ENCODE peak calls at places on chromosomes 13 and 19, in five cellular contexts. E is K562, I is IMR-90, J is GM12878, F is SK-N-SH. T is an unnamed sample.

GRCh38 chr19:42115219-42115618 is 17.0 kb downstream of the POU2F2 start:
- DNase-seq in I (peak; percentile 68), J (no peak), F (no peak), E (no peak), T (no peak)

GRCh38 chr19:1084024-1084868 is 10.9 kb downstream of the POLR2E start:
- DNase-seq in I (no peak), E (no peak), F (no peak), J (no peak), T (no peak)

GRCh38 chr19:13006431-13007281 is 11.4 kb downstream of the NFIX start:
- DNase-seq in J (no peak), E (no peak), I (no peak), F (peak; percentile 27), T (no peak)

GRCh38 chr19:16527971-16528521 is 14.2 kb downstream of the CHERP start:
- DNase-seq in E (peak; percentile 20), J (no peak), F (peak; percentile 61), I (no peak), T (peak; percentile 31)

GRCh38 chr13:62125451-62125850 is 709.8 kb upstream of the PCDH20 start:
- DNase-seq in J (no peak), I (no peak), F (no peak), E (no peak), T (no peak)

GRCh38 chr13:50015750-50016149 is 506 bp downstream of the KCNRG start:
- DNase-seq in E (no peak), F (no peak), J (no peak), I (no peak), T (no peak)

GRCh38 chr13:75416327-75417005 is 65.5 kb downstream of the TBC1D4 start:
- DNase-seq in F (no peak), J (peak; percentile 36), E (no peak), I (no peak), T (no peak)

GRCh38 chr13:29905845-29906244 is 55.4 kb upstream of the UBL3 start:
- DNase-seq in F (no peak), E (no peak), J (no peak), I (peak; percentile 56), T (no peak)

GRCh38 chr19:55251296-55252081 is 7.3 kb downstream of the PPP6R1 start:
- DNase-seq in E (peak; percentile 16), J (no peak), F (peak; percentile 9), I (peak; percentile 16), T (no peak)

GRCh38 chr19:16001481-16002312 is 52.9 kb downstream of the OR10H4 start:
- DNase-seq in J (peak; percentile 55), I (peak; percentile 77), E (no peak), F (no peak), T (no peak)

GRCh38 chr19:4310247-4311121 is 6.1 kb downstream of the FSD1 start:
- DNase-seq in E (peak; percentile 95), I (no peak), J (no peak), F (peak; percentile 88), T (no peak)

GRCh38 chr13:101590479-101590878 is 138.0 kb downstream of the ITGBL1 start:
- DNase-seq in F (no peak), E (no peak), I (no peak), J (no peak), T (no peak)

GRCh38 chr19:38114651-38115050 is 109.4 kb downstream of the DPF1 start:
- DNase-seq in F (no peak), J (no peak), I (no peak), E (no peak), T (no peak)

GRCh38 chr19:56720281-56720680 is 48.7 kb upstream of the ZNF835 start:
- DNase-seq in I (no peak), F (peak; percentile 33), E (no peak), J (no peak), T (no peak)

GRCh38 chr13:50650936-50651638 is 192.4 kb downstream of the DLEU7 start:
- DNase-seq in J (no peak), I (peak; percentile 46), E (no peak), F (no peak), T (no peak)

GRCh38 chr13:34808649-34809048 is 133.4 kb upstream of the NBEA start:
- DNase-seq in E (no peak), I (no peak), J (no peak), F (no peak), T (no peak)

GRCh38 chr13:29362849-29363604 is 232.5 kb downstream of the SLC7A1 start:
- DNase-seq in J (peak; percentile 13), F (peak; percentile 79), E (peak; percentile 47), I (peak; percentile 44), T (peak; percentile 45)

GRCh38 chr13:100302391-100302790 is 213.5 kb downstream of the PCCA start:
- DNase-seq in E (no peak), F (no peak), I (no peak), J (no peak), T (no peak)

GRCh38 chr19:8526345-8527062 is 12.5 kb upstream of the ZNF414 start:
- DNase-seq in F (peak; percentile 95), E (peak; percentile 84), J (no peak), I (peak; percentile 88), T (peak; percentile 86)

GRCh38 chr19:40805258-40805868 is 6.4 kb downstream of the EGLN2 start:
- DNase-seq in J (no peak), E (no peak), I (no peak), F (no peak), T (no peak)

GRCh38 chr19:34757441-34757840 is 15.6 kb downstream of the ZNF599 start:
- DNase-seq in E (no peak), I (no peak), J (no peak), F (no peak), T (no peak)
- TF ChIP-seq RCOR1 in E (no peak), I (no peak), J (no peak), F (no peak), T (no peak)

GRCh38 chr13:26412263-26412662 is 145.2 kb upstream of the WASF3 start:
- DNase-seq in E (no peak), I (no peak), F (no peak), J (no peak), T (no peak)
- TF ChIP-seq RCOR1 in E (no peak), I (no peak), F (no peak), J (no peak), T (no peak)

GRCh38 chr13:110314516-110315245 is 7.6 kb downstream of the COL4A2 start:
- DNase-seq in J (no peak), I (no peak), F (no peak), E (no peak), T (no peak)

GRCh38 chr13:110310541-110311491 is 3.7 kb downstream of the COL4A2 start:
- DNase-seq in E (no peak), I (no peak), J (no peak), F (no peak), T (no peak)

GRCh38 chr13:110309661-110310524 is 2.8 kb downstream of the COL4A2 start:
- DNase-seq in F (no peak), E (no peak), I (no peak), J (no peak), T (no peak)

GRCh38 chr13:110311721-110312668 is 4.9 kb downstream of the COL4A2 start:
- DNase-seq in F (no peak), E (no peak), I (no peak), J (no peak), T (no peak)

GRCh38 chr13:110312669-110313031 is 5.6 kb downstream of the COL4A2 start:
- DNase-seq in I (peak; percentile 93), F (no peak), J (no peak), E (no peak), T (no peak)
- TF ChIP-seq RCOR1 in I (peak; percentile 64), F (no peak), J (no peak), E (no peak), T (no peak)

DNA sequence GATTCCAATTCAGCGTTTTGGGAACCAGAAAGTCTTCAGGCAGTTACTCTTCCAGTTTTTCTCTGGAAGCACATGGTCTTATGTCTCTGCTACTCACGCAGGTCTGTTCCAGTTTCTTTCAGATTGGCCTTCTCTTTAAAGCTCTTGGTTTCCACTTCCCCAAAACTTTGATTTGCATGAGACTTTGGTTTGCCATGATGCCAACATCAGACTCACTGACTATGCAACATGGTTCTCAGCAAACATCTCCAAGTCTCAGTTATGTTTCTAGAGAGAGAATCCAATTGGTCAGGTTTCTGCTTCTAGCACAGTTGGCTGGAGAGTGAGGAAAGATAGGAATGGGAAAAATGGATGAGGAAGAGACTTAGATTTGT is 3.1 kb downstream of the AKAP11 start:
- DNase-seq in J (peak; percentile 87), E (no peak), F (no peak), I (no peak), T (no peak)
- TF ChIP-seq RCOR1 in J (peak; percentile 46), E (no peak), F (no peak), I (no peak), T (no peak)

GRCh38 chr13:114244637-114245036 is 9.9 kb downstream of the CDC16 start:
- DNase-seq in J (no peak), F (no peak), I (no peak), E (no peak), T (no peak)

GRCh38 chr13:114249062-114249461 is 14.4 kb downstream of the CDC16 start:
- DNase-seq in I (no peak), F (no peak), J (no peak), E (no peak), T (no peak)

GRCh38 chr13:114248011-114248410 is 13.3 kb downstream of the CDC16 start:
- DNase-seq in J (no peak), E (no peak), I (peak; percentile 54), F (no peak), T (no peak)
- TF ChIP-seq RCOR1 in J (no peak), E (no peak), I (no peak), F (no peak), T (no peak)

DNA sequence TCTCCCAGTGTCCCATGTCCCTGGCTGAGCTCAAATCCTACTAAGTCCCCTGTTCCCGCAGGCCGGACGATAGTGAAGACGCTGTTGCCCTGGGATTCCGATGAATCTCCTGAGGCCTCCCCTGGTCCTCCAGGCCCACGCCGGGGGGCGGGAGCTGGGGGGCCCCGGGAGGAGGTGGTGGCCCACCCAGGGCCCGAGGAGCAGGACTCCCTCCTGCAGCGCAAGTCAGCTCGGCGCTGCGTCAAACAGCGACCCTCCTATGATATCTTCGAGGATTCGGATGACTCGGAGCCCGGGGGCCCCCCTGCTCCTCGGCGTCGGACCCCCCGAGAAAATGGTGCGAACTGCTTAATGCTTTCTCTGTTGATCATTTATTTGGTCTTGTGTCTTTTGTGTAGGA is 5.9 kb downstream of the KMT2B start:
- DNase-seq in F (no peak), I (no peak), E (no peak), J (no peak), T (no peak)
- TF ChIP-seq RCOR1 in F (no peak), I (no peak), E (no peak), J (no peak), T (no peak)

GRCh38 chr13:77345150-77345780 is 18.4 kb upstream of the MYCBP2 start:
- DNase-seq in I (no peak), E (no peak), J (no peak), F (no peak), T (no peak)
- TF ChIP-seq RCOR1 in I (no peak), E (no peak), J (no peak), F (no peak), T (no peak)